ENCODE peak calls at places on chromosomes 7 and 10, in five cellular contexts. One of them, this sample, is unnamed.

GRCh38 chr10:103712898-103713498 is 142.4 kb downstream of the SH3PXD2A start:
- DNase-seq in K562: peak; percentile 75
- DNase-seq in GM12878: no peak
- DNase-seq in HL-60: peak; percentile 74
- DNase-seq in SK-N-SH: peak; percentile 73
- DNase-seq in this sample: peak; percentile 98

GRCh38 chr10:72796042-72796441 is 97.5 kb upstream of the OIT3 start:
- DNase-seq in HL-60: no peak
- DNase-seq in SK-N-SH: no peak
- DNase-seq in K562: peak; percentile 31
- DNase-seq in GM12878: no peak
- DNase-seq in this sample: no peak

GRCh38 chr7:158322616-158323530 is 264.8 kb downstream of the PTPRN2 start:
- DNase-seq in SK-N-SH: peak; percentile 17
- DNase-seq in GM12878: no peak
- DNase-seq in K562: no peak
- DNase-seq in HL-60: no peak
- DNase-seq in this sample: peak; percentile 35

GRCh38 chr10:101563007-101563406 is 25.1 kb downstream of the POLL start:
- DNase-seq in HL-60: no peak
- DNase-seq in GM12878: no peak
- DNase-seq in K562: no peak
- DNase-seq in SK-N-SH: no peak
- DNase-seq in this sample: no peak

GRCh38 chr7:36794689-36795088 is 70.4 kb upstream of the AOAH start:
- DNase-seq in HL-60: no peak
- DNase-seq in SK-N-SH: no peak
- DNase-seq in K562: no peak
- DNase-seq in GM12878: no peak
- DNase-seq in this sample: no peak

GRCh38 chr7:11026452-11027359 is 53.0 kb downstream of the PHF14 start:
- DNase-seq in GM12878: no peak
- DNase-seq in HL-60: no peak
- DNase-seq in K562: no peak
- DNase-seq in SK-N-SH: peak; percentile 69
- DNase-seq in this sample: no peak

GRCh38 chr7:22357311-22358175 is 589 bp upstream of the RAPGEF5 start:
- DNase-seq in SK-N-SH: no peak
- DNase-seq in HL-60: no peak
- DNase-seq in GM12878: no peak
- DNase-seq in K562: no peak
- DNase-seq in this sample: peak; percentile 61

GRCh38 chr10:119803264-119803663 is 69.4 kb downstream of the MCMBP start:
- DNase-seq in K562: no peak
- DNase-seq in SK-N-SH: no peak
- DNase-seq in HL-60: no peak
- DNase-seq in GM12878: no peak
- DNase-seq in this sample: no peak

GRCh38 chr7:10239643-10240345 is 733.9 kb upstream of the PHF14 start:
- DNase-seq in HL-60: no peak
- DNase-seq in K562: no peak
- DNase-seq in GM12878: no peak
- DNase-seq in SK-N-SH: no peak
- DNase-seq in this sample: no peak

GRCh38 chr7:157010588-157011332 is at the start of gene MNX1:
- DNase-seq in K562: peak; percentile 96
- DNase-seq in SK-N-SH: peak; percentile 71
- DNase-seq in HL-60: peak; percentile 34
- DNase-seq in GM12878: no peak
- DNase-seq in this sample: peak; percentile 92

GRCh38 chr10:62258926-62259325 is 9.7 kb downstream of the RTKN2 start:
- DNase-seq in HL-60: no peak
- DNase-seq in SK-N-SH: no peak
- DNase-seq in GM12878: no peak
- DNase-seq in K562: no peak
- DNase-seq in this sample: no peak

GRCh38 chr10:25678220-25678619 is 255.8 kb upstream of the MYO3A start:
- DNase-seq in HL-60: no peak
- DNase-seq in SK-N-SH: no peak
- DNase-seq in GM12878: no peak
- DNase-seq in K562: no peak
- DNase-seq in this sample: no peak

GRCh38 chr7:41222704-41223103 is 480.2 kb downstream of the INHBA start:
- DNase-seq in HL-60: no peak
- DNase-seq in GM12878: no peak
- DNase-seq in SK-N-SH: no peak
- DNase-seq in K562: no peak
- DNase-seq in this sample: no peak

GRCh38 chr7:45998506-45998905 is 77.4 kb upstream of the IGFBP3 start:
- DNase-seq in SK-N-SH: no peak
- DNase-seq in GM12878: no peak
- DNase-seq in HL-60: no peak
- DNase-seq in K562: no peak
- DNase-seq in this sample: no peak

GRCh38 chr10:74738052-74738451 is 88.3 kb upstream of the KAT6B start:
- DNase-seq in SK-N-SH: no peak
- DNase-seq in K562: no peak
- DNase-seq in HL-60: peak; percentile 79
- DNase-seq in GM12878: peak; percentile 79
- DNase-seq in this sample: no peak

GRCh38 chr10:129455625-129456024 is 11.4 kb upstream of the MGMT start:
- DNase-seq in GM12878: no peak
- DNase-seq in SK-N-SH: no peak
- DNase-seq in HL-60: no peak
- DNase-seq in K562: no peak
- DNase-seq in this sample: no peak

GRCh38 chr10:124744688-124745055 is 494 bp upstream of the FAM53B start:
- DNase-seq in GM12878: no peak
- DNase-seq in K562: no peak
- DNase-seq in SK-N-SH: no peak
- DNase-seq in HL-60: no peak
- DNase-seq in this sample: no peak

GRCh38 chr7:27822245-27822644 is 82.3 kb downstream of the TAX1BP1 start:
- DNase-seq in SK-N-SH: no peak
- DNase-seq in GM12878: no peak
- DNase-seq in K562: no peak
- DNase-seq in HL-60: no peak
- DNase-seq in this sample: no peak

GRCh38 chr7:139523199-139523941 is at the start of gene CLEC2L:
- DNase-seq in K562: no peak
- DNase-seq in HL-60: no peak
- DNase-seq in GM12878: no peak
- DNase-seq in SK-N-SH: peak; percentile 92
- DNase-seq in this sample: no peak

GRCh38 chr7:64371116-64371515 is 57.4 kb downstream of the ZNF736 start:
- DNase-seq in GM12878: no peak
- DNase-seq in SK-N-SH: no peak
- DNase-seq in HL-60: no peak
- DNase-seq in K562: no peak
- DNase-seq in this sample: no peak
- TF ChIP-seq GABPA in GM12878: no peak
- TF ChIP-seq GABPA in SK-N-SH: no peak
- TF ChIP-seq GABPA in HL-60: no peak
- TF ChIP-seq GABPA in K562: no peak
- TF ChIP-seq GABPA in this sample: no peak

GRCh38 chr7:83520706-83521105 is 128.2 kb downstream of the SEMA3E start:
- DNase-seq in GM12878: no peak
- DNase-seq in HL-60: no peak
- DNase-seq in K562: no peak
- DNase-seq in SK-N-SH: no peak
- DNase-seq in this sample: no peak
- TF ChIP-seq GABPA in GM12878: no peak
- TF ChIP-seq GABPA in HL-60: no peak
- TF ChIP-seq GABPA in K562: no peak
- TF ChIP-seq GABPA in SK-N-SH: no peak
- TF ChIP-seq GABPA in this sample: no peak

GRCh38 chr7:84196007-84196551 is 1.5 kb upstream of the SEMA3A start:
- DNase-seq in HL-60: no peak
- DNase-seq in K562: no peak
- DNase-seq in SK-N-SH: no peak
- DNase-seq in GM12878: no peak
- DNase-seq in this sample: no peak

GRCh38 chr7:84191842-84192241 is 2.7 kb downstream of the SEMA3A start:
- DNase-seq in SK-N-SH: no peak
- DNase-seq in GM12878: no peak
- DNase-seq in K562: no peak
- DNase-seq in HL-60: no peak
- DNase-seq in this sample: no peak

GRCh38 chr7:84193787-84194186 is 802 bp downstream of the SEMA3A start:
- DNase-seq in K562: no peak
- DNase-seq in SK-N-SH: no peak
- DNase-seq in HL-60: no peak
- DNase-seq in GM12878: no peak
- DNase-seq in this sample: no peak

GRCh38 chr7:84195295-84196006 is 862 bp upstream of the SEMA3A start:
- DNase-seq in SK-N-SH: no peak
- DNase-seq in K562: no peak
- DNase-seq in HL-60: no peak
- DNase-seq in GM12878: no peak
- DNase-seq in this sample: no peak

DNA sequence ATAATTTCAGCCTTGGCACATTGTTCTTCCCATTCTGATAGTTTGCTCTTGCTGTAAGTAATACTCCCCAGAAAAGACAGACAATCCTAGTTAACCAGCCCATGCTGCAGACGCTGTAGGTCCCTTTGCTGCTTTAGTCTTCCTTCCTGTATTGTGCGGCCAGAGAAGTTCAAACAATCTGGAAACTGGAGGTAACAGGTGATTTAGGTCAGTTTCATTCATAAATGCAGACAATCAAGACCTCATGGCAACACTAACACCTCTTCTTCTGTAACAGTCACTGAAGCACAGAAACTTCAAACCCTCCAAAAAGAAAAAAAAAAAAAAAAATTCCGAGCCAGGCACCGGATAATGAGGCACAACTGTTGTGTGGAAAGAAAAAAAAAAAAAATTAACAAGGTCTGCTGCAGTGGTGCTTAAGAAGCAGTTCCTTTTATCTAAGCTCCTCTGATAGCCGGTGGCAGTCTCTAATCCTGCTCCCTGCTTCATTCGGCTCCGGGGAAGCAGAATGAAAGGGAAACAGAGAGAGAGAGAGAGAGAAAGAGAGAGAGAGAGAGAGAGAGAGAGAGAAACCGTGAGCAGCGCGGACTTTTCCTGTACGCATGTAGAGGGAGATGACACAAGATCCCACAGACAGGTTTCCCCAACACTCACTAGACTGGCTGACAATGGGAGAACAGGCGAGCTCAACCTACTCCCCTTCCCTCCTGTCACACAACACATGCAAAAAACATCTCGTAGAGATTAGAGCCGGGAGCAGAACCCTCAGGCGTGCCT is at the start of gene SEMA3A:
- DNase-seq in HL-60: peak; percentile 12
- DNase-seq in GM12878: no peak
- DNase-seq in SK-N-SH: peak; percentile 55
- DNase-seq in K562: peak; percentile 1
- DNase-seq in this sample: no peak
- TF ChIP-seq GABPA in HL-60: no peak
- TF ChIP-seq GABPA in GM12878: no peak
- TF ChIP-seq GABPA in SK-N-SH: no peak
- TF ChIP-seq GABPA in K562: no peak
- TF ChIP-seq GABPA in this sample: no peak

GRCh38 chr10:113402602-113403001 is 150.3 kb upstream of the HABP2 start:
- DNase-seq in SK-N-SH: no peak
- DNase-seq in HL-60: no peak
- DNase-seq in GM12878: no peak
- DNase-seq in K562: no peak
- DNase-seq in this sample: no peak

GRCh38 chr10:113399051-113399450 is 153.8 kb upstream of the HABP2 start:
- DNase-seq in HL-60: no peak
- DNase-seq in GM12878: no peak
- DNase-seq in SK-N-SH: no peak
- DNase-seq in K562: no peak
- DNase-seq in this sample: no peak

GRCh38 chr10:113397031-113397430 is 155.8 kb upstream of the HABP2 start:
- DNase-seq in K562: no peak
- DNase-seq in HL-60: no peak
- DNase-seq in GM12878: no peak
- DNase-seq in SK-N-SH: no peak
- DNase-seq in this sample: no peak
- TF ChIP-seq GABPA in K562: no peak
- TF ChIP-seq GABPA in HL-60: no peak
- TF ChIP-seq GABPA in GM12878: no peak
- TF ChIP-seq GABPA in SK-N-SH: no peak
- TF ChIP-seq GABPA in this sample: no peak

GRCh38 chr7:151897201-151897711 is 20.3 kb upstream of the PRKAG2 start:
- DNase-seq in K562: no peak
- DNase-seq in SK-N-SH: no peak
- DNase-seq in HL-60: no peak
- DNase-seq in GM12878: no peak
- DNase-seq in this sample: no peak
- TF ChIP-seq GABPA in K562: no peak
- TF ChIP-seq GABPA in SK-N-SH: no peak
- TF ChIP-seq GABPA in HL-60: no peak
- TF ChIP-seq GABPA in GM12878: no peak
- TF ChIP-seq GABPA in this sample: no peak